ENCODE peak calls at places on chromosomes 12 and 14, in four cellular contexts. One of them, this sample, is unnamed.
A peak's percentile ranks its signal among the peaks of the same experiment; 100 is the strongest.

GRCh38 chr12:125330645-125331341 is 265.6 kb downstream of the AACS start:
- DNase-seq in endodermal cell: peak; percentile 98
- DNase-seq in brain microvascular endothelial cell: peak; percentile 9
- DNase-seq in osteoblast: peak; percentile 97
- DNase-seq in this sample: peak; percentile 34

GRCh38 chr14:22737052-22737451 is 29.4 kb upstream of the OXA1L start:
- DNase-seq in endodermal cell: no peak
- DNase-seq in brain microvascular endothelial cell: no peak
- DNase-seq in osteoblast: peak; percentile 37
- DNase-seq in this sample: no peak

GRCh38 chr12:89873745-89874144 is 165.1 kb upstream of the ATP2B1 start:
- DNase-seq in endodermal cell: no peak
- DNase-seq in brain microvascular endothelial cell: no peak
- DNase-seq in osteoblast: no peak
- DNase-seq in this sample: peak; percentile 40

GRCh38 chr12:6372403-6373003 is 2.9 kb downstream of the SCNN1A start:
- DNase-seq in endodermal cell: peak; percentile 82
- DNase-seq in brain microvascular endothelial cell: peak; percentile 57
- DNase-seq in osteoblast: peak; percentile 95
- DNase-seq in this sample: peak; percentile 82

GRCh38 chr14:96584199-96584906 is 82.2 kb downstream of the PAPOLA start:
- DNase-seq in endodermal cell: peak; percentile 93
- DNase-seq in brain microvascular endothelial cell: no peak
- DNase-seq in osteoblast: peak; percentile 65
- DNase-seq in this sample: peak; percentile 13

GRCh38 chr12:96434107-96434506 is 33.9 kb upstream of the CDK17 start:
- DNase-seq in endodermal cell: no peak
- DNase-seq in brain microvascular endothelial cell: peak; percentile 97
- DNase-seq in osteoblast: peak; percentile 86
- DNase-seq in this sample: peak; percentile 88

GRCh38 chr14:79274641-79275366 is 936.5 kb downstream of the DIO2 start:
- DNase-seq in endodermal cell: no peak
- DNase-seq in brain microvascular endothelial cell: no peak
- DNase-seq in osteoblast: no peak
- DNase-seq in this sample: peak; percentile 5

GRCh38 chr14:65834812-65835211 is 422.3 kb downstream of the FUT8 start:
- DNase-seq in endodermal cell: peak; percentile 61
- DNase-seq in brain microvascular endothelial cell: no peak
- DNase-seq in osteoblast: no peak
- DNase-seq in this sample: no peak

GRCh38 chr12:2364566-2365165 is 311.9 kb downstream of the CACNA1C start:
- DNase-seq in endodermal cell: peak; percentile 73
- DNase-seq in brain microvascular endothelial cell: no peak
- DNase-seq in osteoblast: no peak
- DNase-seq in this sample: no peak

GRCh38 chr12:64160718-64161060 is 61.4 kb downstream of the KICS2 start:
- DNase-seq in endodermal cell: no peak
- DNase-seq in brain microvascular endothelial cell: peak; percentile 33
- DNase-seq in osteoblast: peak; percentile 58
- DNase-seq in this sample: peak; percentile 77

GRCh38 chr12:132669166-132669879 is 17.8 kb downstream of the POLE start:
- DNase-seq in endodermal cell: no peak
- DNase-seq in brain microvascular endothelial cell: no peak
- DNase-seq in osteoblast: no peak
- DNase-seq in this sample: no peak

GRCh38 chr14:67127174-67127573 is 62.1 kb upstream of the GARIN2 start:
- DNase-seq in endodermal cell: no peak
- DNase-seq in brain microvascular endothelial cell: no peak
- DNase-seq in osteoblast: no peak
- DNase-seq in this sample: no peak
- TF ChIP-seq CTCF in endodermal cell: no peak
- TF ChIP-seq CTCF in brain microvascular endothelial cell: no peak
- TF ChIP-seq CTCF in osteoblast: no peak
- TF ChIP-seq CTCF in this sample: no peak

GRCh38 chr14:67963545-67963944 is 144.0 kb downstream of the RAD51B start:
- DNase-seq in endodermal cell: no peak
- DNase-seq in brain microvascular endothelial cell: no peak
- DNase-seq in osteoblast: no peak
- DNase-seq in this sample: no peak
- H3K4me3 ChIP-seq in endodermal cell: no peak overlapping the region
- H3K4me3 ChIP-seq in brain microvascular endothelial cell: no peak overlapping the region
- H3K4me3 ChIP-seq in osteoblast: peak overlapping the region; percentile 54
- H3K4me3 ChIP-seq in this sample: no peak overlapping the region

GRCh38 chr14:35883677-35884293 is 57.6 kb downstream of the BRMS1L start:
- DNase-seq in endodermal cell: peak; percentile 59
- DNase-seq in brain microvascular endothelial cell: peak; percentile 18
- DNase-seq in osteoblast: peak; percentile 22
- DNase-seq in this sample: peak; percentile 49
- TF ChIP-seq CTCF in endodermal cell: peak; percentile 89
- TF ChIP-seq CTCF in brain microvascular endothelial cell: peak; percentile 77
- TF ChIP-seq CTCF in osteoblast: peak; percentile 83
- TF ChIP-seq CTCF in this sample: peak; percentile 73

DNA sequence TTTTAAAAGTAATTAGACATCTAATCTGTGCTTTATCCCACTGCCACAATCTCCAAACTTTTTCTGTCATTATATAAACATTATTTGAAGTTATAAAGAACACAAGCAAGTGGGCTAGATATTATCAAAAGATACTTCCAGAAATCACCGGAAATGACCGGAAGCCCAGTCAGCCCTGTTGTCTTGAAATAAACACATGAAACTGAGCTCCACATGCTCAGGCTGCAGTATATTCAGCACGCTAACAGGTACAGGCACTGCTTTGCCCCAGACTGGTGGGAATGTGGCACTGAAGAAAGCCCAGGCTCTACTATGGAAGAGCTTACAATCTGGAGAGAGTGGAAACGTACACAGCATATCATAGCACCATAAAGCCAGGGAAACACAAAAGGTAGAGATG is 158.9 kb upstream of the PLEKHG7 start:
- DNase-seq in endodermal cell: no peak
- DNase-seq in brain microvascular endothelial cell: no peak
- DNase-seq in osteoblast: no peak
- DNase-seq in this sample: no peak
- H3K4me3 ChIP-seq in endodermal cell: no peak overlapping the region
- H3K4me3 ChIP-seq in brain microvascular endothelial cell: no peak overlapping the region
- H3K4me3 ChIP-seq in osteoblast: no peak overlapping the region
- H3K4me3 ChIP-seq in this sample: no peak overlapping the region

GRCh38 chr14:103188691-103189480 is 65.6 kb downstream of the TNFAIP2 start:
- DNase-seq in endodermal cell: peak; percentile 82
- DNase-seq in brain microvascular endothelial cell: no peak
- DNase-seq in osteoblast: no peak
- DNase-seq in this sample: peak; percentile 24
- TF ChIP-seq CTCF in endodermal cell: peak; percentile 64
- TF ChIP-seq CTCF in brain microvascular endothelial cell: no peak
- TF ChIP-seq CTCF in osteoblast: no peak
- TF ChIP-seq CTCF in this sample: peak; percentile 4

GRCh38 chr14:90970167-90970600 is 90.3 kb downstream of the RPS6KA5 start:
- DNase-seq in endodermal cell: no peak
- DNase-seq in brain microvascular endothelial cell: no peak
- DNase-seq in osteoblast: no peak
- DNase-seq in this sample: peak; percentile 41
- H3K4me3 ChIP-seq in endodermal cell: no peak overlapping the region
- H3K4me3 ChIP-seq in brain microvascular endothelial cell: no peak overlapping the region
- H3K4me3 ChIP-seq in osteoblast: no peak overlapping the region
- H3K4me3 ChIP-seq in this sample: no peak overlapping the region

GRCh38 chr12:9319044-9319841 is 111.0 kb upstream of the PZP start:
- DNase-seq in endodermal cell: no peak
- DNase-seq in brain microvascular endothelial cell: no peak
- DNase-seq in osteoblast: peak; percentile 80
- DNase-seq in this sample: no peak
- TF ChIP-seq CTCF in endodermal cell: no peak
- TF ChIP-seq CTCF in brain microvascular endothelial cell: peak; percentile 59
- TF ChIP-seq CTCF in osteoblast: no peak
- TF ChIP-seq CTCF in this sample: peak; percentile 49

GRCh38 chr14:61470954-61471279 is 149.5 kb downstream of the PRKCH start:
- DNase-seq in endodermal cell: no peak
- DNase-seq in brain microvascular endothelial cell: no peak
- DNase-seq in osteoblast: no peak
- DNase-seq in this sample: no peak
- H3K4me3 ChIP-seq in endodermal cell: no peak overlapping the region
- H3K4me3 ChIP-seq in brain microvascular endothelial cell: no peak overlapping the region
- H3K4me3 ChIP-seq in osteoblast: peak overlapping the region; percentile 70
- H3K4me3 ChIP-seq in this sample: peak overlapping the region; percentile 1

DNA sequence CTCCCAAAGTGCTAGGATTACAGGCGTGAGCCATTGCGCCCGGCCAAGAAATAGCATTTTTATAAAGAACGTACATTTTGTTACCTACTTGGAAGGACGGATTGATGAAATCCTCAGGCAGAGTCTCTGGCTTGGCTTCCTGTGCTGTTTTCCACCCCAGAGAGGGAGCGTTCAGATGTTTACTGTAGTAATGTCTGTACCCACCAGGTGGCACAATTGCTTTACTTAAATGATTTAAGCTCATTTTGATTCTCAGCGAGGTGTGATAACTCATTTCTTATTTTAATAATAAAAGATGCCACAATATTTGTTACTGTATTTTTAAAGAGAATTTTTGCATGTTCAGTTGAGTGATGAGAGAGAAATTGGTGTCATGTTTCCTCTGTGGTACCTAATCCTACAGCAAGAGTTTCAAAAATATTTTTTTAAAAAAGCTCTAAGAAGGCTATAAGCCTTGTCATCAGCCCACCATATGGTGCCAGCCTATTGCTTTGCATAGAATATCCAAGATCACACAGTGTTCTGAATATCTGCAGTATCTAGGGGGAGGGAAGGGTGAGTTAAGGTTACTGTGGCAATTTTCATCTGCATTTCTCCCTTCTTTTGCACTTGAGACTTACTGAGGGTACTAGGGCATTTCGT is 82.6 kb upstream of the TRAF3 start:
- DNase-seq in endodermal cell: peak; percentile 87
- DNase-seq in brain microvascular endothelial cell: peak; percentile 63
- DNase-seq in osteoblast: peak; percentile 89
- DNase-seq in this sample: peak; percentile 86
- TF ChIP-seq CTCF in endodermal cell: peak; percentile 89
- TF ChIP-seq CTCF in brain microvascular endothelial cell: peak; percentile 66
- TF ChIP-seq CTCF in osteoblast: peak; percentile 68
- TF ChIP-seq CTCF in this sample: peak; percentile 53

GRCh38 chr12:112907415-112908157 is 824 bp downstream of the OAS1 start:
- DNase-seq in endodermal cell: no peak
- DNase-seq in brain microvascular endothelial cell: no peak
- DNase-seq in osteoblast: peak; percentile 19
- DNase-seq in this sample: no peak
- H3K4me3 ChIP-seq in endodermal cell: no peak overlapping the region
- H3K4me3 ChIP-seq in brain microvascular endothelial cell: no peak overlapping the region
- H3K4me3 ChIP-seq in osteoblast: no peak overlapping the region
- H3K4me3 ChIP-seq in this sample: peak overlapping the region; percentile 29